ENCODE peak calls at places on chromosomes 11 and 22, in six cellular contexts. One of them, this sample, is unnamed.

GRCh38 chr11:119144825-119145476 is 3.9 kb upstream of the ABCG4 start:
- DNase-seq in T47D: peak
- DNase-seq in stimulated activated effector memory CD8-positive, alpha-beta T cell treated with anti-CD3 and anti-CD28 coated beads, Interleukin-12 subunit alpha, Interleukin-12 subunit beta, amount 100 ng/mL, for 72 hours: no peak
- DNase-seq in OCI-LY7: peak
- DNase-seq in aorta: peak
- DNase-seq in HCEC 1CT: peak
- DNase-seq in this sample: peak

GRCh38 chr22:21698430-21699329 is 32.9 kb downstream of the PPIL2 start:
- DNase-seq in OCI-LY7: no peak
- DNase-seq in aorta: peak
- DNase-seq in HCEC 1CT: no peak
- DNase-seq in stimulated activated effector memory CD8-positive, alpha-beta T cell treated with anti-CD3 and anti-CD28 coated beads, Interleukin-12 subunit alpha, Interleukin-12 subunit beta, amount 100 ng/mL, for 72 hours: no peak
- DNase-seq in T47D: no peak
- DNase-seq in this sample: no peak

GRCh38 chr11:44828296-44828695 is 101.5 kb downstream of the TSPAN18 start:
- DNase-seq in stimulated activated effector memory CD8-positive, alpha-beta T cell treated with anti-CD3 and anti-CD28 coated beads, Interleukin-12 subunit alpha, Interleukin-12 subunit beta, amount 100 ng/mL, for 72 hours: no peak
- DNase-seq in OCI-LY7: no peak
- DNase-seq in HCEC 1CT: no peak
- DNase-seq in aorta: no peak
- DNase-seq in T47D: no peak
- DNase-seq in this sample: no peak

GRCh38 chr11:76637491-76638266 is 32.9 kb downstream of the LRRC32 start:
- DNase-seq in OCI-LY7: peak
- DNase-seq in T47D: no peak
- DNase-seq in HCEC 1CT: no peak
- DNase-seq in aorta: peak
- DNase-seq in stimulated activated effector memory CD8-positive, alpha-beta T cell treated with anti-CD3 and anti-CD28 coated beads, Interleukin-12 subunit alpha, Interleukin-12 subunit beta, amount 100 ng/mL, for 72 hours: no peak
- DNase-seq in this sample: no peak

GRCh38 chr11:611001-611996 is 4.5 kb downstream of the IRF7 start:
- DNase-seq in HCEC 1CT: no peak
- DNase-seq in aorta: peak
- DNase-seq in T47D: no peak
- DNase-seq in OCI-LY7: no peak
- DNase-seq in stimulated activated effector memory CD8-positive, alpha-beta T cell treated with anti-CD3 and anti-CD28 coated beads, Interleukin-12 subunit alpha, Interleukin-12 subunit beta, amount 100 ng/mL, for 72 hours: no peak
- DNase-seq in this sample: no peak

GRCh38 chr11:98601181-98601773 is 419.5 kb upstream of the CNTN5 start:
- DNase-seq in stimulated activated effector memory CD8-positive, alpha-beta T cell treated with anti-CD3 and anti-CD28 coated beads, Interleukin-12 subunit alpha, Interleukin-12 subunit beta, amount 100 ng/mL, for 72 hours: no peak
- DNase-seq in HCEC 1CT: no peak
- DNase-seq in T47D: no peak
- DNase-seq in aorta: no peak
- DNase-seq in OCI-LY7: no peak
- DNase-seq in this sample: no peak

GRCh38 chr11:31690041-31690440 is 121.1 kb downstream of the PAX6 start:
- DNase-seq in OCI-LY7: no peak
- DNase-seq in T47D: no peak
- DNase-seq in stimulated activated effector memory CD8-positive, alpha-beta T cell treated with anti-CD3 and anti-CD28 coated beads, Interleukin-12 subunit alpha, Interleukin-12 subunit beta, amount 100 ng/mL, for 72 hours: no peak
- DNase-seq in HCEC 1CT: no peak
- DNase-seq in aorta: no peak
- DNase-seq in this sample: no peak

GRCh38 chr11:33930317-33931021 is 38.6 kb upstream of the LMO2 start:
- DNase-seq in T47D: no peak
- DNase-seq in OCI-LY7: no peak
- DNase-seq in stimulated activated effector memory CD8-positive, alpha-beta T cell treated with anti-CD3 and anti-CD28 coated beads, Interleukin-12 subunit alpha, Interleukin-12 subunit beta, amount 100 ng/mL, for 72 hours: no peak
- DNase-seq in HCEC 1CT: peak
- DNase-seq in aorta: no peak
- DNase-seq in this sample: peak

GRCh38 chr11:126257764-126258163 is 10.9 kb downstream of the SRPRA start:
- DNase-seq in OCI-LY7: no peak
- DNase-seq in HCEC 1CT: peak
- DNase-seq in aorta: no peak
- DNase-seq in stimulated activated effector memory CD8-positive, alpha-beta T cell treated with anti-CD3 and anti-CD28 coated beads, Interleukin-12 subunit alpha, Interleukin-12 subunit beta, amount 100 ng/mL, for 72 hours: no peak
- DNase-seq in T47D: no peak
- DNase-seq in this sample: peak

GRCh38 chr11:118953265-118953664 is 2.8 kb upstream of the UPK2 start:
- DNase-seq in aorta: peak
- DNase-seq in T47D: no peak
- DNase-seq in stimulated activated effector memory CD8-positive, alpha-beta T cell treated with anti-CD3 and anti-CD28 coated beads, Interleukin-12 subunit alpha, Interleukin-12 subunit beta, amount 100 ng/mL, for 72 hours: no peak
- DNase-seq in HCEC 1CT: no peak
- DNase-seq in OCI-LY7: peak
- DNase-seq in this sample: no peak

GRCh38 chr22:43901976-43902643 is 10.3 kb upstream of the PNPLA5 start:
- DNase-seq in T47D: no peak
- DNase-seq in stimulated activated effector memory CD8-positive, alpha-beta T cell treated with anti-CD3 and anti-CD28 coated beads, Interleukin-12 subunit alpha, Interleukin-12 subunit beta, amount 100 ng/mL, for 72 hours: no peak
- DNase-seq in aorta: no peak
- DNase-seq in HCEC 1CT: peak
- DNase-seq in OCI-LY7: no peak
- DNase-seq in this sample: peak

GRCh38 chr11:119666463-119667131 is 62.4 kb downstream of the NECTIN1 start:
- DNase-seq in OCI-LY7: peak
- DNase-seq in aorta: peak
- DNase-seq in HCEC 1CT: peak
- DNase-seq in T47D: peak
- DNase-seq in stimulated activated effector memory CD8-positive, alpha-beta T cell treated with anti-CD3 and anti-CD28 coated beads, Interleukin-12 subunit alpha, Interleukin-12 subunit beta, amount 100 ng/mL, for 72 hours: peak
- DNase-seq in this sample: peak

GRCh38 chr11:12212181-12212820 is 101.9 kb downstream of the MICAL2 start:
- DNase-seq in stimulated activated effector memory CD8-positive, alpha-beta T cell treated with anti-CD3 and anti-CD28 coated beads, Interleukin-12 subunit alpha, Interleukin-12 subunit beta, amount 100 ng/mL, for 72 hours: no peak
- DNase-seq in HCEC 1CT: no peak
- DNase-seq in OCI-LY7: no peak
- DNase-seq in aorta: no peak
- DNase-seq in T47D: no peak
- DNase-seq in this sample: no peak

GRCh38 chr11:3109921-3110706 is 52.9 kb upstream of the CARS1 start:
- DNase-seq in OCI-LY7: peak
- DNase-seq in aorta: peak
- DNase-seq in T47D: peak
- DNase-seq in stimulated activated effector memory CD8-positive, alpha-beta T cell treated with anti-CD3 and anti-CD28 coated beads, Interleukin-12 subunit alpha, Interleukin-12 subunit beta, amount 100 ng/mL, for 72 hours: peak
- DNase-seq in HCEC 1CT: peak
- DNase-seq in this sample: peak

GRCh38 chr11:107006076-107006833 is 12.0 kb downstream of the GUCY1A2 start:
- DNase-seq in T47D: no peak
- DNase-seq in stimulated activated effector memory CD8-positive, alpha-beta T cell treated with anti-CD3 and anti-CD28 coated beads, Interleukin-12 subunit alpha, Interleukin-12 subunit beta, amount 100 ng/mL, for 72 hours: no peak
- DNase-seq in OCI-LY7: no peak
- DNase-seq in aorta: no peak
- DNase-seq in HCEC 1CT: no peak
- DNase-seq in this sample: no peak

GRCh38 chr11:61152816-61153592 is 8.2 kb downstream of the VPS37C start:
- DNase-seq in T47D: no peak
- DNase-seq in OCI-LY7: no peak
- DNase-seq in HCEC 1CT: peak
- DNase-seq in aorta: peak
- DNase-seq in stimulated activated effector memory CD8-positive, alpha-beta T cell treated with anti-CD3 and anti-CD28 coated beads, Interleukin-12 subunit alpha, Interleukin-12 subunit beta, amount 100 ng/mL, for 72 hours: no peak
- DNase-seq in this sample: peak

GRCh38 chr11:2208691-2209369 is 37.2 kb upstream of the TH start:
- DNase-seq in T47D: peak
- DNase-seq in aorta: peak
- DNase-seq in OCI-LY7: no peak
- DNase-seq in stimulated activated effector memory CD8-positive, alpha-beta T cell treated with anti-CD3 and anti-CD28 coated beads, Interleukin-12 subunit alpha, Interleukin-12 subunit beta, amount 100 ng/mL, for 72 hours: no peak
- DNase-seq in HCEC 1CT: no peak
- DNase-seq in this sample: peak

GRCh38 chr11:86947541-86947940 is 7.7 kb downstream of the FZD4 start:
- DNase-seq in stimulated activated effector memory CD8-positive, alpha-beta T cell treated with anti-CD3 and anti-CD28 coated beads, Interleukin-12 subunit alpha, Interleukin-12 subunit beta, amount 100 ng/mL, for 72 hours: no peak
- DNase-seq in aorta: no peak
- DNase-seq in T47D: no peak
- DNase-seq in OCI-LY7: no peak
- DNase-seq in HCEC 1CT: peak
- DNase-seq in this sample: peak

GRCh38 chr22:32048069-32048468 is 5.0 kb downstream of the SLC5A1 start:
- DNase-seq in OCI-LY7: no peak
- DNase-seq in stimulated activated effector memory CD8-positive, alpha-beta T cell treated with anti-CD3 and anti-CD28 coated beads, Interleukin-12 subunit alpha, Interleukin-12 subunit beta, amount 100 ng/mL, for 72 hours: no peak
- DNase-seq in HCEC 1CT: no peak
- DNase-seq in T47D: no peak
- DNase-seq in aorta: no peak
- DNase-seq in this sample: no peak